ENCODE peak calls at places on chromosomes 4 and X, in eight cellular contexts. E is A673, D is vagina, Y is BJ, P is cardiac fibroblast, Q is ovary, U is lower leg skin, M is fibroblast of lung. X is an unnamed sample.

GRCh38 chrX:40504801-40505605 is 75.8 kb upstream of the ATP6AP2 start:
- DNase-seq in E (peak), D (no peak), Y (peak), P (peak), Q (no peak), U (no peak), M (peak), X (peak)

GRCh38 chrX:154457491-154458115 is 478 bp upstream of the PLXNA3 start:
- DNase-seq in E (peak), D (no peak), Y (no peak), P (peak), Q (peak), U (no peak), M (no peak), X (no peak)

GRCh38 chr4:113646456-113646809 is 115.1 kb downstream of the CAMK2D start:
- DNase-seq in E (peak), D (no peak), Y (no peak), P (peak), Q (no peak), U (no peak), M (peak), X (peak)

GRCh38 chr4:154329939-154330338 is 161.7 kb downstream of the DCHS2 start:
- DNase-seq in E (no peak), D (no peak), Y (peak), P (peak), Q (no peak), U (peak), M (peak), X (peak)

GRCh38 chr4:3879681-3880594 is 113.8 kb downstream of the ADRA2C start:
- DNase-seq in E (no peak), D (no peak), Y (no peak), P (no peak), Q (no peak), U (peak), M (no peak), X (peak)

GRCh38 chr4:164931551-164932324 is 45.7 kb downstream of the TRIM61 start:
- DNase-seq in E (peak), D (no peak), Y (no peak), P (no peak), Q (no peak), U (no peak), M (no peak), X (peak)

GRCh38 chrX:68824565-68825125 is 4.2 kb upstream of the EFNB1 start:
- DNase-seq in E (no peak), D (peak), Y (no peak), P (no peak), Q (no peak), U (peak), M (no peak), X (no peak)

GRCh38 chr4:48195853-48196252 is 61.8 kb upstream of the TXK start:
- DNase-seq in E (no peak), D (no peak), Y (no peak), P (no peak), Q (no peak), U (no peak), M (no peak), X (no peak)

GRCh38 chr4:3445111-3445820 is 3.5 kb downstream of the HGFAC start:
- DNase-seq in E (no peak), D (no peak), Y (no peak), P (no peak), Q (peak), U (no peak), M (no peak), X (no peak)

GRCh38 chr4:6768539-6768905 is 14.0 kb upstream of the KIAA0232 start:
- DNase-seq in E (no peak), D (no peak), Y (no peak), P (peak), Q (no peak), U (no peak), M (peak), X (peak)

GRCh38 chr4:90084967-90085295 is 42.3 kb upstream of the CCSER1 start:
- DNase-seq in E (no peak), D (no peak), Y (no peak), P (no peak), Q (no peak), U (no peak), M (no peak), X (no peak)

GRCh38 chr4:8260656-8261111 is 8.9 kb upstream of the HTRA3 start:
- DNase-seq in E (peak), D (no peak), Y (peak), P (peak), Q (peak), U (no peak), M (peak), X (peak)

GRCh38 chr4:13777341-13777740 is 149.8 kb upstream of the BOD1L1 start:
- DNase-seq in E (no peak), D (no peak), Y (no peak), P (no peak), Q (no peak), U (no peak), M (no peak), X (no peak)

GRCh38 chr4:112312610-112313239 is 15.6 kb downstream of the ALPK1 start:
- DNase-seq in E (no peak), D (no peak), Y (no peak), P (no peak), Q (no peak), U (no peak), M (no peak), X (no peak)

GRCh38 chr4:8315343-8316250 is 46.0 kb downstream of the HTRA3 start:
- DNase-seq in E (peak), D (peak), Y (peak), P (peak), Q (peak), U (peak), M (peak), X (peak)

GRCh38 chr4:71261633-71262121 is 77.1 kb upstream of the SLC4A4 start:
- DNase-seq in E (no peak), D (no peak), Y (no peak), P (no peak), Q (no peak), U (no peak), M (no peak), X (no peak)

GRCh38 chr4:25654971-25655963 is at the start of gene SLC34A2:
- DNase-seq in E (no peak), D (no peak), Y (no peak), P (no peak), Q (no peak), U (no peak), M (no peak), X (no peak)

GRCh38 chr4:146661368-146661767 is 22.7 kb downstream of the POU4F2 start:
- DNase-seq in E (peak), D (no peak), Y (no peak), P (no peak), Q (no peak), U (no peak), M (no peak), X (no peak)

GRCh38 chr4:73415807-73416238 is 11.7 kb downstream of the ALB start:
- DNase-seq in E (no peak), D (no peak), Y (no peak), P (no peak), Q (no peak), U (no peak), M (no peak), X (peak)

GRCh38 chr4:77040265-77040664 is 35.5 kb downstream of the CCNI start:
- DNase-seq in E (no peak), D (no peak), Y (peak), P (no peak), Q (no peak), U (no peak), M (peak), X (peak)

GRCh38 chrX:54294306-54294705 is 63.5 kb downstream of the WNK3 start:
- DNase-seq in E (no peak), D (no peak), Y (no peak), P (no peak), Q (no peak), U (no peak), M (no peak), X (no peak)

GRCh38 chr4:168955674-168956073 is 54.4 kb downstream of the CBR4 start:
- DNase-seq in E (no peak), D (no peak), Y (no peak), P (peak), Q (no peak), U (no peak), M (no peak), X (no peak)

GRCh38 chr4:150117629-150118028 is 39.4 kb downstream of the DCLK2 start:
- DNase-seq in E (no peak), D (no peak), Y (no peak), P (no peak), Q (no peak), U (no peak), M (no peak), X (no peak)

GRCh38 chr4:134787315-134787714 is 585.7 kb upstream of the PABPC4L start:
- DNase-seq in E (no peak), D (no peak), Y (no peak), P (no peak), Q (no peak), U (no peak), M (peak), X (no peak)

GRCh38 chr4:82744284-82744963 is 54.2 kb downstream of the SCD5 start:
- DNase-seq in E (peak), D (no peak), Y (no peak), P (no peak), Q (no peak), U (peak), M (no peak), X (no peak)

GRCh38 chr4:37717575-37717974 is 31.4 kb upstream of the RELL1 start:
- DNase-seq in E (peak), D (no peak), Y (no peak), P (peak), Q (no peak), U (no peak), M (peak), X (peak)

GRCh38 chrX:119736206-119736764 is 22.1 kb upstream of the SOWAHD start:
- DNase-seq in E (no peak), D (no peak), Y (no peak), P (no peak), Q (no peak), U (no peak), M (no peak), X (peak)

GRCh38 chr4:152590179-152591031 is 54.5 kb upstream of the FBXW7 start:
- DNase-seq in E (peak), D (no peak), Y (peak), P (peak), Q (no peak), U (peak), M (peak), X (peak)

GRCh38 chr4:73735231-73735630 is 5.1 kb upstream of the CXCL8 start:
- DNase-seq in E (no peak), D (no peak), Y (no peak), P (peak), Q (no peak), U (no peak), M (peak), X (peak)

GRCh38 chr4:112735474-112735951 is 98.6 kb downstream of the LARP7 start:
- DNase-seq in E (no peak), D (no peak), Y (no peak), P (no peak), Q (no peak), U (no peak), M (no peak), X (no peak)

GRCh38 chr4:74364649-74365491 is at the start of gene EREG:
- DNase-seq in E (peak), D (no peak), Y (peak), P (peak), Q (no peak), U (peak), M (peak), X (peak)

GRCh38 chrX:42384956-42385355 is 393.0 kb downstream of the PPP1R2C start:
- DNase-seq in E (peak), D (no peak), Y (no peak), P (no peak), Q (no peak), U (no peak), M (no peak), X (no peak)

GRCh38 chrX:85504381-85504780 is 124.9 kb upstream of the POF1B start:
- DNase-seq in E (no peak), D (no peak), Y (no peak), P (no peak), Q (no peak), U (no peak), M (no peak), X (no peak)

GRCh38 chr4:106017975-106018374 is 122.7 kb downstream of the NPNT start:
- DNase-seq in E (no peak), D (no peak), Y (no peak), P (no peak), Q (no peak), U (no peak), M (no peak), X (no peak)

GRCh38 chr4:53558981-53559620 is 32.2 kb downstream of the LNX1 start:
- DNase-seq in E (no peak), D (no peak), Y (no peak), P (no peak), Q (no peak), U (no peak), M (no peak), X (no peak)

GRCh38 chr4:113534698-113535097 is 226.8 kb downstream of the CAMK2D start:
- DNase-seq in E (no peak), D (no peak), Y (no peak), P (peak), Q (no peak), U (no peak), M (peak), X (peak)

GRCh38 chrX:111519215-111519614 is 7.8 kb downstream of the SERTM2 start:
- DNase-seq in E (no peak), D (no peak), Y (no peak), P (peak), Q (no peak), U (no peak), M (peak), X (peak)

GRCh38 chrX:12946838-12947544 is 27.9 kb upstream of the TMSB4X start:
- DNase-seq in E (peak), D (no peak), Y (no peak), P (peak), Q (peak), U (peak), M (peak), X (peak)

GRCh38 chr4:120555058-120555457 is 367.5 kb downstream of the PRDM5 start:
- DNase-seq in E (no peak), D (no peak), Y (no peak), P (no peak), Q (no peak), U (no peak), M (no peak), X (no peak)

DNA sequence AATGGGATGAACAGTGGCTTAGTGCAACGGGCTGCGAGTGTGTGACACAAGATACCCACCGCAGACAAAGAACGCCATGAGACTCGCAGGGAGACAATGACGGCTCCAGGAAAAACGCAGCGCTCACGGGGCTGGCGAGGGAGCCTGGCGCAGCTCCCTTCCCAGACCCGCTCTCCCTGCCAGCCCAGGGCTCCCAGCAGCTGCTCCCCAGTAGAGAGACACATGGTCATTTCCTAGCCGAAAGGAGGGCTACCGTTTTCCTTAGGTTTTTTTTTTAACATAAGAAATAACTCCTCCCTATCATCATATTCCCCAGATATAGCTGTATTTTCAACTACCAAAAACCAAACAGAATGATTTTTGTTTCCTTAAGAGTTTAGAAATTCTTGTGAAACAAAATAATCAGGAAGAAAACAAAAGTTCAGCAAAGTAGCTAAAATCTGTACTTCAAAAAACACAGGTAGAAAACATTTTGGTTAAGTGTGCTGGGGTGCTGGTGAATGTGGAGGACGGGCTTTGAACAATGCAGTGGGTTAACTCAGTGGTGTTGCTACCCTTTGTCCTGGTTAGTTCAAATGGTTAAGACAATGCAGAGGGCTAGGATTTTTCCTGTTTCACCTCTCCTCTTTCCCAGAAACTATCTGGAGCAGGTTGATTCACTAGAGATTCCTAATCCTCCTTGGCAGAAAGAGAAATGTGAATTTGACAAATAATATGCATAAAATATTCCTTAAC is 149.2 kb downstream of the MAML3 start:
- DNase-seq in E (peak), D (no peak), Y (peak), P (peak), Q (peak), U (no peak), M (peak), X (peak)
- H3K4me3 ChIP-seq in E (peak), D (peak), Y (peak), P (peak), Q (peak), U (no peak), M (peak), X (peak)

GRCh38 chrX:45668686-45669443 is 468.2 kb upstream of the DIPK2B start:
- DNase-seq in E (no peak), D (no peak), Y (peak), P (peak), Q (no peak), U (no peak), M (peak), X (peak)
- TF ChIP-seq CTCF in E (no peak), D (no peak), Y (no peak), P (no peak), Q (no peak), U (no peak), M (no peak), X (no peak)

DNA sequence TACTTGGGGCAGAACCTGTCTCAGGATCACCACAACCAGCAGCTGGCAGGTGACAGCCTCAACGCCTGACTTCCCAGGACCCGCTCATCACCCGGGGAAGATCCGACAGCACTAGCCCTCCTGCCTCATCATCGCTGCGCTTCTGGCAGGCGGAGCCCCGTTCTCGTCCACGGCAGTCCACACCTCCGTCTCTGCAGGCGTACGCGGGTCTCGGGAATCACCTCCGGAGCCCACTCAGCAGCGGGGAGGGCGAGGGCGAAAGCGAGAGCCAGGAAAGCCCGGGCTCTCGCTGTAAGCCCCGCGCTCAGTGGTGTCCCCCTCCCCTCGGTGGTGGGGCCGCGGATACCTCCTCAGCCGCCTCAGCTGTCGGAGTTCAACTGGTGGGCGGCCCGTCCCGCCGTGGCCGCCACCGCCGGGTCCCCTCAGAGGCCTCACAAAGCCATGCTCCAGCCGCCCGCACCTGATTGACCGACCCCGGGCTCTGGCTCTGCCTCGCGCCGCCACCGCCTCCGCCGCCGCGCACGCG is 518 bp upstream of the CNKSR2 start:
- DNase-seq in E (no peak), D (no peak), Y (no peak), P (no peak), Q (peak), U (no peak), M (no peak), X (no peak)
- H3K4me3 ChIP-seq in E (no peak), D (peak), Y (peak), P (peak), Q (peak), U (peak), M (peak), X (peak)

DNA sequence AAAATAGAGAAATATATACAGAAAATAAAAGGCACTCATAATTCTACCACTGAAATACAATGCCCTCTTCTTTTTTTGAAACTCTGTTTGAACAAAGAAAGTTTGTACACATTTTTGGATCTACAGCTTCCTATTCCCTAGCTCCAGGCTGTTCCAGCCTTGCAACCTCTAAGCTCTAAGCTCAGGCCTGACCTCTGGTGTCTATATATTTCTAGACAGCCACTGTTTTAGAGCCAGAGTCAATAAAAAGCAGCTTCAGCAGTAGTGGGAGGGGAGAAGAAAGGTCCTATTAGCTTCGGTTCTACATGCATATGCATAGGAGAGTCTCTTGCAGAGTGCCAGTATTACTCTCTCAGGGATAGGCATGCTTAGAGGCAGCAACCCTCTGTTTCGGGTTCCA is 39.7 kb downstream of the CLDN2 start:
- DNase-seq in E (peak), D (no peak), Y (no peak), P (peak), Q (no peak), U (no peak), M (peak), X (peak)
- TF ChIP-seq CTCF in E (peak), D (no peak), Y (peak), P (peak), Q (no peak), U (no peak), M (no peak), X (peak)

GRCh38 chr4:101669138-101669831 is 121.2 kb upstream of the BANK1 start:
- DNase-seq in E (no peak), D (no peak), Y (no peak), P (no peak), Q (no peak), U (no peak), M (no peak), X (no peak)
- H3K4me3 ChIP-seq in E (no peak), D (no peak), Y (no peak), P (no peak), Q (no peak), U (no peak), M (no peak), X (no peak)

DNA sequence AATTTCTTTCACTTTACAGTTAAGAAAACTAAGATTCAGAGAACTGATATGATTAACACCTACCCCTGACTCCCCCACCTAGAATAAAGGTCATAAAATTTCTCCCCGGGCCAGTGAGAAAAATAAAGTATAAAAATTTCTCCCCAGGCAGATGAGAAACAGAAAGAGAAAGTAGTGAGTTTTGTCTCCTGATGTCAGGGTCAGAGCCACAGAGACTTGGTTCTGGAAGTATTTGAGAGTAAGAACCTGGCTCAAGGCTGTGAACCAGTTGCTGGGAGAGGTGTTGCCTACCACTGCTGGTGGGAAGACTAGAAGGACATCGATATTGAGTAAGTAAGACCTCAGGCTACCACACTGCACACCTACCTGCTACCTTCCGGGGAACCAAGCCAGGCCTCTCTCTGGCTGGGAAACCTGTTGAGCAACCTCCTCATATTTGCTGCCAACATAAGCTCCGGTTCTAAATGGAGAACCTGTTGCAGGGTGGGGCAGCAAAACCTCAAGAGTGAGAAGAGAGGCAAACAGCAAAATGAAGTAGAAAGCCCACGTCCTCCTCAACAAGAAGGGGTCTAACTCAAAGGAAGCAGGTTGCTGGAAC is 104.2 kb upstream of the PUDP start:
- DNase-seq in E (no peak), D (no peak), Y (no peak), P (no peak), Q (no peak), U (no peak), M (no peak), X (no peak)
- TF ChIP-seq CTCF in E (no peak), D (no peak), Y (no peak), P (no peak), Q (no peak), U (no peak), M (no peak), X (no peak)

GRCh38 chr4:88697113-88697512 is 516 bp downstream of the NAP1L5 start:
- DNase-seq in E (no peak), D (no peak), Y (no peak), P (peak), Q (peak), U (no peak), M (peak), X (peak)
- H3K4me3 ChIP-seq in E (no peak), D (peak), Y (peak), P (peak), Q (peak), U (peak), M (peak), X (peak)